ENCODE peak calls at places on chromosomes 7 and 10, in four cellular contexts. One of them, this sample, is unnamed.

GRCh38 chr7:55018361-55019328 is at the start of gene EGFR:
- DNase-seq in GM12864: no peak
- DNase-seq in NCI-H1092 treated with DMSO at 0.1 percent for 48 hours: peak
- DNase-seq in astrocyte of the cerebellum: peak
- DNase-seq in this sample: peak

GRCh38 chr10:95464280-95464679 is 96.9 kb downstream of the SORBS1 start:
- DNase-seq in NCI-H1092 treated with DMSO at 0.1 percent for 48 hours: peak
- DNase-seq in GM12864: no peak
- DNase-seq in astrocyte of the cerebellum: no peak
- DNase-seq in this sample: no peak

GRCh38 chr10:44925811-44926760 is 14.9 kb downstream of the TMEM72 start:
- DNase-seq in astrocyte of the cerebellum: no peak
- DNase-seq in GM12864: no peak
- DNase-seq in NCI-H1092 treated with DMSO at 0.1 percent for 48 hours: no peak
- DNase-seq in this sample: peak

GRCh38 chr10:29658984-29659769 is 24.4 kb upstream of the SVIL start:
- DNase-seq in astrocyte of the cerebellum: peak
- DNase-seq in GM12864: peak
- DNase-seq in NCI-H1092 treated with DMSO at 0.1 percent for 48 hours: no peak
- DNase-seq in this sample: no peak

GRCh38 chr7:131518626-131519025 is 37.8 kb downstream of the PODXL start:
- DNase-seq in astrocyte of the cerebellum: no peak
- DNase-seq in NCI-H1092 treated with DMSO at 0.1 percent for 48 hours: no peak
- DNase-seq in GM12864: no peak
- DNase-seq in this sample: peak

GRCh38 chr7:613442-614140 is 93.9 kb upstream of the PDGFA start:
- DNase-seq in GM12864: no peak
- DNase-seq in NCI-H1092 treated with DMSO at 0.1 percent for 48 hours: no peak
- DNase-seq in astrocyte of the cerebellum: no peak
- DNase-seq in this sample: no peak

GRCh38 chr7:27117687-27118491 is 12.7 kb downstream of the HOXA4 start:
- DNase-seq in astrocyte of the cerebellum: no peak
- DNase-seq in GM12864: no peak
- DNase-seq in NCI-H1092 treated with DMSO at 0.1 percent for 48 hours: no peak
- DNase-seq in this sample: peak

GRCh38 chr7:84811427-84811826 is 375.4 kb downstream of the SEMA3D start:
- DNase-seq in NCI-H1092 treated with DMSO at 0.1 percent for 48 hours: no peak
- DNase-seq in GM12864: no peak
- DNase-seq in astrocyte of the cerebellum: no peak
- DNase-seq in this sample: no peak

GRCh38 chr7:100435401-100436304 is 644 bp downstream of the PPP1R35 start:
- DNase-seq in NCI-H1092 treated with DMSO at 0.1 percent for 48 hours: peak
- DNase-seq in GM12864: no peak
- DNase-seq in astrocyte of the cerebellum: no peak
- DNase-seq in this sample: no peak

GRCh38 chr7:73822319-73823173 is 8.2 kb upstream of the CLDN4 start:
- DNase-seq in NCI-H1092 treated with DMSO at 0.1 percent for 48 hours: no peak
- DNase-seq in GM12864: no peak
- DNase-seq in astrocyte of the cerebellum: peak
- DNase-seq in this sample: no peak

GRCh38 chr10:116740971-116741370 is 1.4 kb downstream of the HSPA12A start:
- DNase-seq in astrocyte of the cerebellum: no peak
- DNase-seq in GM12864: no peak
- DNase-seq in NCI-H1092 treated with DMSO at 0.1 percent for 48 hours: no peak
- DNase-seq in this sample: no peak

GRCh38 chr7:29878081-29878688 is 71.9 kb downstream of the WIPF3 start:
- DNase-seq in astrocyte of the cerebellum: peak
- DNase-seq in NCI-H1092 treated with DMSO at 0.1 percent for 48 hours: peak
- DNase-seq in GM12864: peak
- DNase-seq in this sample: no peak

GRCh38 chr7:138564365-138564764 is 104.3 kb downstream of the TRIM24 start:
- DNase-seq in NCI-H1092 treated with DMSO at 0.1 percent for 48 hours: no peak
- DNase-seq in astrocyte of the cerebellum: no peak
- DNase-seq in GM12864: no peak
- DNase-seq in this sample: no peak

GRCh38 chr10:17476073-17476472 is 21.7 kb upstream of the ST8SIA6 start:
- DNase-seq in GM12864: peak
- DNase-seq in NCI-H1092 treated with DMSO at 0.1 percent for 48 hours: no peak
- DNase-seq in astrocyte of the cerebellum: no peak
- DNase-seq in this sample: no peak

GRCh38 chr7:81430150-81430549 is 339.7 kb downstream of the HGF start:
- DNase-seq in GM12864: no peak
- DNase-seq in NCI-H1092 treated with DMSO at 0.1 percent for 48 hours: no peak
- DNase-seq in astrocyte of the cerebellum: no peak
- DNase-seq in this sample: no peak

GRCh38 chr7:128843938-128844621 is 13.9 kb downstream of the FLNC start:
- DNase-seq in astrocyte of the cerebellum: no peak
- DNase-seq in GM12864: no peak
- DNase-seq in NCI-H1092 treated with DMSO at 0.1 percent for 48 hours: no peak
- DNase-seq in this sample: peak

GRCh38 chr10:23186697-23187096 is 5.4 kb upstream of the PTF1A start:
- DNase-seq in GM12864: no peak
- DNase-seq in NCI-H1092 treated with DMSO at 0.1 percent for 48 hours: no peak
- DNase-seq in astrocyte of the cerebellum: no peak
- DNase-seq in this sample: no peak

GRCh38 chr7:155145477-155146255 is 75.5 kb downstream of the HTR5A start:
- DNase-seq in NCI-H1092 treated with DMSO at 0.1 percent for 48 hours: no peak
- DNase-seq in astrocyte of the cerebellum: no peak
- DNase-seq in GM12864: no peak
- DNase-seq in this sample: no peak

GRCh38 chr7:15130666-15131541 is 228.4 kb upstream of the DGKB start:
- DNase-seq in NCI-H1092 treated with DMSO at 0.1 percent for 48 hours: peak
- DNase-seq in astrocyte of the cerebellum: peak
- DNase-seq in GM12864: no peak
- DNase-seq in this sample: no peak

GRCh38 chr7:131556912-131557457 is 557 bp upstream of the PODXL start:
- DNase-seq in astrocyte of the cerebellum: no peak
- DNase-seq in NCI-H1092 treated with DMSO at 0.1 percent for 48 hours: peak
- DNase-seq in GM12864: no peak
- DNase-seq in this sample: no peak

GRCh38 chr10:132612571-132613504 is 75.3 kb downstream of the INPP5A start:
- DNase-seq in GM12864: no peak
- DNase-seq in NCI-H1092 treated with DMSO at 0.1 percent for 48 hours: no peak
- DNase-seq in astrocyte of the cerebellum: no peak
- DNase-seq in this sample: peak

GRCh38 chr7:100016209-100016901 is 959 bp downstream of the ZKSCAN1 start:
- DNase-seq in astrocyte of the cerebellum: no peak
- DNase-seq in GM12864: no peak
- DNase-seq in NCI-H1092 treated with DMSO at 0.1 percent for 48 hours: peak
- DNase-seq in this sample: no peak

GRCh38 chr10:43252785-43253341 is 14.0 kb downstream of the RASGEF1A start:
- DNase-seq in NCI-H1092 treated with DMSO at 0.1 percent for 48 hours: no peak
- DNase-seq in astrocyte of the cerebellum: no peak
- DNase-seq in GM12864: no peak
- DNase-seq in this sample: peak

GRCh38 chr7:6630007-6630849 is 6.9 kb upstream of the ZNF316 start:
- DNase-seq in NCI-H1092 treated with DMSO at 0.1 percent for 48 hours: no peak
- DNase-seq in astrocyte of the cerebellum: no peak
- DNase-seq in GM12864: no peak
- DNase-seq in this sample: no peak

GRCh38 chr7:55550010-55550409 is 22.3 kb downstream of the VOPP1 start:
- DNase-seq in astrocyte of the cerebellum: no peak
- DNase-seq in NCI-H1092 treated with DMSO at 0.1 percent for 48 hours: peak
- DNase-seq in GM12864: no peak
- DNase-seq in this sample: no peak

GRCh38 chr10:78806805-78807221 is 262.0 kb upstream of the ZMIZ1 start:
- DNase-seq in astrocyte of the cerebellum: no peak
- DNase-seq in GM12864: no peak
- DNase-seq in NCI-H1092 treated with DMSO at 0.1 percent for 48 hours: no peak
- DNase-seq in this sample: no peak

This sample was measured in cardiac septum.